ENCODE peak calls at places on chromosomes 12 and 14, in five cellular contexts. One of them, this sample, is unnamed.

GRCh38 chr14:71363961-71364360 is 456.7 kb downstream of the PCNX1 start:
- DNase-seq in GM04504: no peak
- DNase-seq in neural progenitor cell: no peak
- DNase-seq in GM12865: no peak
- DNase-seq in HEK293T: no peak
- DNase-seq in this sample: peak; percentile 32

GRCh38 chr14:39097159-39097558 is 5.9 kb downstream of the SEC23A start:
- DNase-seq in GM12865: no peak
- DNase-seq in HEK293T: no peak
- DNase-seq in neural progenitor cell: no peak
- DNase-seq in GM04504: no peak
- DNase-seq in this sample: no peak

GRCh38 chr14:31395572-31396205 is 24.7 kb downstream of the HEATR5A start:
- DNase-seq in neural progenitor cell: no peak
- DNase-seq in GM04504: no peak
- DNase-seq in HEK293T: no peak
- DNase-seq in GM12865: no peak
- DNase-seq in this sample: no peak

GRCh38 chr12:111401167-111401605 is 4.5 kb upstream of the SH2B3 start:
- DNase-seq in GM04504: no peak
- DNase-seq in GM12865: no peak
- DNase-seq in neural progenitor cell: no peak
- DNase-seq in HEK293T: no peak
- DNase-seq in this sample: no peak

GRCh38 chr12:32595251-32595650 is 83.8 kb upstream of the DNM1L start:
- DNase-seq in neural progenitor cell: no peak
- DNase-seq in GM04504: no peak
- DNase-seq in GM12865: no peak
- DNase-seq in HEK293T: no peak
- DNase-seq in this sample: peak; percentile 66

GRCh38 chr12:26701604-26702215 is 131.3 kb downstream of the ITPR2 start:
- DNase-seq in GM04504: no peak
- DNase-seq in neural progenitor cell: peak; percentile 71
- DNase-seq in HEK293T: no peak
- DNase-seq in GM12865: peak; percentile 39
- DNase-seq in this sample: peak; percentile 20

GRCh38 chr12:6533653-6534157 is 612 bp upstream of the GAPDH start:
- DNase-seq in HEK293T: peak; percentile 73
- DNase-seq in GM12865: peak; percentile 87
- DNase-seq in GM04504: peak; percentile 46
- DNase-seq in neural progenitor cell: peak; percentile 95
- DNase-seq in this sample: no peak

GRCh38 chr14:100203962-100204834 is 34.7 kb upstream of the YY1 start:
- DNase-seq in GM12865: no peak
- DNase-seq in GM04504: no peak
- DNase-seq in neural progenitor cell: no peak
- DNase-seq in HEK293T: no peak
- DNase-seq in this sample: no peak

GRCh38 chr14:91873476-91874265 is 6.3 kb upstream of the TC2N start:
- DNase-seq in GM04504: no peak
- DNase-seq in HEK293T: no peak
- DNase-seq in neural progenitor cell: no peak
- DNase-seq in GM12865: peak; percentile 87
- DNase-seq in this sample: no peak

GRCh38 chr12:75979181-75979580 is 52.4 kb downstream of the PHLDA1 start:
- DNase-seq in HEK293T: no peak
- DNase-seq in neural progenitor cell: no peak
- DNase-seq in GM04504: no peak
- DNase-seq in GM12865: peak; percentile 39
- DNase-seq in this sample: no peak

GRCh38 chr12:76422154-76422877 is 74.1 kb upstream of the BBS10 start:
- DNase-seq in HEK293T: peak; percentile 9
- DNase-seq in neural progenitor cell: no peak
- DNase-seq in GM12865: no peak
- DNase-seq in GM04504: no peak
- DNase-seq in this sample: no peak